ENCODE peak calls at places on chromosomes 5 and 9, in four cellular contexts. U, G, K and R are unnamed samples.

GRCh38 chr9:77384406-77384805 is 207.1 kb downstream of the VPS13A start:
- DNase-seq in U (no peak), G (no peak), K (no peak), R (no peak)

GRCh38 chr9:96478829-96479371 is 28.9 kb downstream of the HABP4 start:
- DNase-seq in U (no peak), G (no peak), K (no peak), R (no peak)

GRCh38 chr5:80116465-80116864 is 81.3 kb downstream of the THBS4 start:
- DNase-seq in U (no peak), G (no peak), K (no peak), R (no peak)

GRCh38 chr5:123089572-123089970 is 530 bp downstream of the PRDM6 start:
- DNase-seq in U (peak), G (no peak), K (no peak), R (peak)

GRCh38 chr5:177982956-177983355 is 13.1 kb downstream of the PROP1 start:
- DNase-seq in U (no peak), G (no peak), K (no peak), R (no peak)

GRCh38 chr9:4235951-4236804 is 63.7 kb downstream of the GLIS3 start:
- DNase-seq in U (no peak), G (no peak), K (peak), R (no peak)

GRCh38 chr5:56289602-56289987 is 56.5 kb upstream of the ANKRD55 start:
- DNase-seq in U (no peak), G (no peak), K (no peak), R (no peak)

GRCh38 chr5:76406014-76406413 is 2.9 kb downstream of the IQGAP2 start:
- DNase-seq in U (no peak), G (no peak), K (no peak), R (no peak)

GRCh38 chr5:122093861-122094650 is 16.0 kb upstream of the LOX start:
- DNase-seq in U (no peak), G (no peak), K (no peak), R (no peak)

GRCh38 chr5:40078907-40079575 is 600.7 kb upstream of the PTGER4 start:
- DNase-seq in U (no peak), G (no peak), K (no peak), R (no peak)

GRCh38 chr5:16497546-16497945 is 31.9 kb upstream of the ZNF622 start:
- DNase-seq in U (no peak), G (no peak), K (no peak), R (no peak)

GRCh38 chr5:148416921-148417320 is 33.2 kb downstream of the FBXO38 start:
- DNase-seq in U (no peak), G (no peak), K (no peak), R (no peak)

GRCh38 chr5:178793156-178793555 is 62.7 kb upstream of the ZNF354A start:
- DNase-seq in U (peak), G (peak), K (no peak), R (no peak)

GRCh38 chr5:66178799-66179198 is 34.7 kb downstream of the SREK1 start:
- DNase-seq in U (no peak), G (no peak), K (no peak), R (no peak)

GRCh38 chr9:106885451-106885850 is 22.5 kb downstream of the ZNF462 start:
- DNase-seq in U (peak), G (no peak), K (peak), R (peak)

GRCh38 chr5:67160985-67161384 is 35.6 kb downstream of the CD180 start:
- DNase-seq in U (no peak), G (no peak), K (peak), R (no peak)